ENCODE peak calls at places on chromosomes 13 and 19, in eight cellular contexts. F is body of pancreas, Q is amygdala, R is T-cell, X is lower leg skin, T is posterior vena cava, U is lower lobe of right lung, Z is GM18507. L is an unnamed sample.

GRCh38 chr19:48006762-48007161 is 12.3 kb downstream of the ELSPBP1 start:
- DNase-seq in X (no peak), Q (no peak), R (no peak), U (no peak), Z (no peak), T (no peak), F (no peak), L (no peak)

GRCh38 chr13:40600145-40600751 is 66.2 kb downstream of the FOXO1 start:
- DNase-seq in Q (no peak), R (peak; percentile 32), Z (no peak), X (no peak), T (no peak), F (no peak), U (no peak), L (no peak)

GRCh38 chr19:7505682-7506384 is 10.1 kb upstream of the ZNF358 start:
- DNase-seq in U (no peak), Z (no peak), Q (no peak), T (no peak), R (no peak), X (no peak), F (no peak), L (no peak)

GRCh38 chr19:14715841-14716240 is 26.0 kb downstream of the ZNF333 start:
- DNase-seq in U (no peak), R (no peak), F (no peak), Q (no peak), Z (no peak), X (no peak), T (no peak), L (no peak)

GRCh38 chr13:26910754-26911465 is 150.3 kb upstream of the GPR12 start:
- DNase-seq in U (no peak), Z (no peak), Q (no peak), X (no peak), F (no peak), T (peak; percentile 57), R (no peak), L (no peak)

GRCh38 chr13:112657850-112658445 is 31.9 kb upstream of the ATP11A start:
- DNase-seq in Q (no peak), F (peak; percentile 49), Z (no peak), T (no peak), U (peak; percentile 16), R (no peak), X (no peak), L (no peak)

GRCh38 chr19:1155352-1156304 is 18.4 kb downstream of the SBNO2 start:
- DNase-seq in U (no peak), T (peak; percentile 77), X (no peak), R (no peak), Q (no peak), Z (no peak), F (no peak), L (no peak)

GRCh38 chr19:57241181-57241580 is 749 bp downstream of the ZNF805 start:
- DNase-seq in U (no peak), X (no peak), Q (no peak), T (no peak), F (no peak), Z (no peak), R (no peak), L (no peak)

GRCh38 chr19:12139309-12139708 is 841 bp downstream of the ZNF20 start:
- DNase-seq in U (no peak), Q (no peak), X (no peak), T (no peak), R (no peak), Z (no peak), F (no peak), L (no peak)

GRCh38 chr19:53463263-53463662 is 4.3 kb upstream of the ZNF813 start:
- DNase-seq in Q (peak; percentile 3), Z (no peak), U (peak; percentile 55), T (peak; percentile 81), R (no peak), X (no peak), F (peak; percentile 31), L (no peak)

GRCh38 chr13:33637978-33638743 is 179.8 kb upstream of the RFC3 start:
- DNase-seq in X (peak; percentile 47), U (no peak), T (no peak), Q (no peak), Z (no peak), R (no peak), F (no peak), L (no peak)

GRCh38 chr13:51801631-51802099 is 2.3 kb downstream of the DHRS12 start:
- DNase-seq in Z (no peak), Q (peak; percentile 7), R (no peak), U (peak; percentile 90), X (peak; percentile 78), T (peak; percentile 87), F (peak; percentile 93), L (no peak)

GRCh38 chr13:99150575-99151370 is 49.9 kb upstream of the UBAC2 start:
- DNase-seq in T (no peak), X (no peak), U (no peak), F (no peak), Q (no peak), R (no peak), Z (no peak), L (no peak)

GRCh38 chr19:4823577-4823976 is 7.9 kb downstream of the TICAM1 start:
- DNase-seq in T (no peak), R (no peak), U (no peak), Q (no peak), F (no peak), X (no peak), Z (no peak), L (no peak)

GRCh38 chr19:38362076-38362945 is 12.1 kb upstream of the PSMD8 start:
- DNase-seq in U (peak; percentile 95), F (peak; percentile 79), T (peak; percentile 94), R (peak; percentile 48), Z (no peak), Q (no peak), X (peak; percentile 85), L (peak; percentile 79)

GRCh38 chr13:76993021-76993420 is 1.1 kb downstream of the CLN5 start:
- DNase-seq in R (no peak), Q (no peak), F (no peak), X (no peak), T (no peak), Z (no peak), U (no peak), L (no peak)